ENCODE peak calls at places on chromosomes 13 and 19, in eight cellular contexts. F, P, J, U, M, O, E and A are unnamed samples.

GRCh38 chr13:46686171-46686570 is 110.8 kb downstream of the ESD start:
- DNase-seq in O (no peak), J (no peak), P (no peak), M (no peak), F (no peak), E (no peak), U (no peak), A (no peak)

GRCh38 chr19:45470147-45471081 is 2.6 kb downstream of the FOSB start:
- DNase-seq in P (peak; percentile 61), U (peak; percentile 69), E (peak; percentile 43), M (peak; percentile 29), O (peak; percentile 67), F (no peak), J (peak; percentile 76), A (peak; percentile 33)

GRCh38 chr13:31385534-31385933 is 185.8 kb downstream of the B3GLCT start:
- DNase-seq in U (no peak), M (no peak), F (no peak), E (peak; percentile 37), J (no peak), P (no peak), O (no peak), A (no peak)

GRCh38 chr13:24241336-24241735 is 68.0 kb upstream of the C1QTNF9 start:
- DNase-seq in M (no peak), U (no peak), F (peak; percentile 10), O (no peak), E (no peak), J (no peak), P (no peak), A (no peak)

GRCh38 chr13:28685892-28686291 is 27.0 kb downstream of the POMP start:
- DNase-seq in O (no peak), M (no peak), J (no peak), P (no peak), U (no peak), F (no peak), E (no peak), A (no peak)

GRCh38 chr19:57248646-57249045 is 8.2 kb downstream of the ZNF805 start:
- DNase-seq in E (no peak), M (no peak), F (no peak), O (no peak), U (no peak), P (no peak), J (no peak), A (no peak)

GRCh38 chr13:51942189-51942588 is 69.1 kb downstream of the ATP7B start:
- DNase-seq in P (no peak), F (no peak), J (no peak), E (peak; percentile 93), M (peak; percentile 23), O (no peak), U (no peak), A (no peak)

GRCh38 chr19:51651216-51651846 is 4.7 kb upstream of the SIGLEC14 start:
- DNase-seq in F (no peak), M (no peak), E (no peak), U (no peak), P (peak; percentile 35), O (no peak), J (no peak), A (no peak)

GRCh38 chr19:14393303-14393702 is 12.1 kb downstream of the ADGRE5 start:
- DNase-seq in M (no peak), F (peak; percentile 44), J (no peak), P (no peak), U (no peak), O (no peak), E (no peak), A (no peak)

GRCh38 chr13:35512271-35512920 is 35.9 kb upstream of the MAB21L1 start:
- DNase-seq in P (peak; percentile 97), O (peak; percentile 90), J (no peak), U (no peak), F (no peak), E (no peak), M (no peak), A (no peak)

GRCh38 chr19:56567274-56568120 is at the start of gene ZNF470:
- DNase-seq in F (peak; percentile 97), J (peak; percentile 98), E (peak; percentile 97), P (peak; percentile 96), U (peak; percentile 97), M (peak; percentile 92), O (peak; percentile 87), A (peak; percentile 96)

GRCh38 chr13:52782486-52783448 is 43.1 kb upstream of the CNMD start:
- DNase-seq in E (no peak), F (no peak), M (no peak), O (no peak), J (no peak), P (no peak), U (no peak), A (no peak)

GRCh38 chr19:19748249-19748938 is 15.5 kb upstream of the ZNF14 start:
- DNase-seq in O (no peak), E (no peak), P (no peak), M (no peak), F (no peak), U (no peak), J (peak; percentile 42), A (no peak)

GRCh38 chr19:7618771-7619510 is 10.4 kb downstream of the XAB2 start:
- DNase-seq in J (peak; percentile 92), E (peak; percentile 78), U (peak; percentile 96), O (no peak), M (no peak), P (no peak), F (no peak), A (peak; percentile 98)

GRCh38 chr19:53621885-53622710 is 9.7 kb upstream of the DPRX start:
- DNase-seq in M (no peak), P (peak; percentile 4), O (no peak), E (no peak), F (no peak), U (no peak), J (no peak), A (no peak)

GRCh38 chr13:41111454-41111853 is 21.1 kb downstream of the KBTBD6 start:
- DNase-seq in P (peak; percentile 61), O (peak; percentile 52), F (no peak), M (no peak), E (no peak), J (no peak), U (no peak), A (no peak)

GRCh38 chr19:55056827-55057226 is 6.1 kb downstream of the RDH13 start:
- DNase-seq in F (no peak), U (no peak), E (no peak), M (no peak), P (no peak), O (no peak), J (no peak), A (no peak)

GRCh38 chr13:42820450-42820849 is 39.1 kb downstream of the FAM216B start:
- DNase-seq in M (no peak), J (no peak), F (no peak), O (no peak), E (no peak), P (peak; percentile 57), U (no peak), A (no peak)

GRCh38 chr13:34767778-34768177 is 174.3 kb upstream of the NBEA start:
- DNase-seq in M (no peak), U (no peak), E (no peak), F (no peak), J (no peak), P (no peak), O (no peak), A (no peak)

GRCh38 chr19:48362716-48363499 is 832 bp downstream of the TMEM143 start:
- DNase-seq in F (peak; percentile 98), J (peak; percentile 98), O (peak; percentile 91), P (peak; percentile 98), M (peak; percentile 89), U (peak; percentile 98), E (peak; percentile 95), A (peak; percentile 98)

GRCh38 chr13:27933580-27934328 is 14.0 kb downstream of the PDX1 start:
- DNase-seq in E (no peak), M (no peak), U (no peak), O (no peak), J (no peak), F (no peak), P (no peak), A (no peak)

GRCh38 chr19:29771708-29772415 is 39.9 kb upstream of the CCNE1 start:
- DNase-seq in P (peak; percentile 62), F (peak; percentile 81), O (peak; percentile 37), M (peak; percentile 31), J (peak; percentile 50), U (no peak), E (peak; percentile 33), A (peak; percentile 54)

GRCh38 chr13:30373727-30374126 is 48.6 kb upstream of the UBE2L5 start:
- DNase-seq in J (no peak), M (peak; percentile 52), O (no peak), P (no peak), E (no peak), U (no peak), F (no peak), A (no peak)

GRCh38 chr19:39247701-39248664 is 673 bp downstream of the IFNL4 start:
- DNase-seq in E (no peak), U (peak; percentile 64), J (peak; percentile 76), O (no peak), P (peak; percentile 24), F (peak; percentile 67), M (no peak), A (no peak)

GRCh38 chr19:38412961-38413360 is 10.1 kb downstream of the FAM98C start:
- DNase-seq in E (no peak), M (no peak), J (no peak), U (no peak), F (no peak), O (no peak), P (no peak), A (no peak)

GRCh38 chr19:1760020-1760419 is 6.7 kb downstream of the ONECUT3 start:
- DNase-seq in J (no peak), U (no peak), P (no peak), O (no peak), M (no peak), E (no peak), F (peak; percentile 59), A (no peak)
- H3K27me3 ChIP-seq in J (peaks cover 100% of the 10 kb centered on the region), U (peaks cover 98% of the 10 kb centered on the region), P (peaks cover 100% of the 10 kb centered on the region), O (peaks cover 95% of the 10 kb centered on the region), M (peaks cover 31% of the 10 kb centered on the region), E (peaks cover 89% of the 10 kb centered on the region), F (peaks cover 100% of the 10 kb centered on the region), A (peaks cover 33% of the 10 kb centered on the region)

GRCh38 chr13:26425439-26426358 is 131.8 kb upstream of the WASF3 start:
- DNase-seq in F (no peak), O (peak; percentile 88), M (no peak), E (no peak), P (no peak), J (no peak), U (no peak), A (peak; percentile 93)
- H3K27ac ChIP-seq in F (no peak overlapping the region), O (peak overlapping the region; percentile 90), M (no peak overlapping the region), E (peak overlapping the region; percentile 8), P (no peak overlapping the region), J (peak overlapping the region; percentile 52), U (no peak overlapping the region), A (peak overlapping the region; percentile 78)

GRCh38 chr13:18995259-18995873 is 186.3 kb downstream of the TUBA3C start:
- DNase-seq in J (no peak), F (no peak), E (no peak), P (no peak), O (no peak), U (no peak), M (no peak), A (no peak)
- H3K9me3 ChIP-seq in J (peaks cover 51% of the 10 kb centered on the region), F (peaks cover 25% of the 10 kb centered on the region), E (no peaks in the 10 kb centered on the region), P (no peaks in the 10 kb centered on the region), O (peaks cover 64% of the 10 kb centered on the region), U (no peaks in the 10 kb centered on the region), M (no peaks in the 10 kb centered on the region), A (no peaks in the 10 kb centered on the region)

DNA sequence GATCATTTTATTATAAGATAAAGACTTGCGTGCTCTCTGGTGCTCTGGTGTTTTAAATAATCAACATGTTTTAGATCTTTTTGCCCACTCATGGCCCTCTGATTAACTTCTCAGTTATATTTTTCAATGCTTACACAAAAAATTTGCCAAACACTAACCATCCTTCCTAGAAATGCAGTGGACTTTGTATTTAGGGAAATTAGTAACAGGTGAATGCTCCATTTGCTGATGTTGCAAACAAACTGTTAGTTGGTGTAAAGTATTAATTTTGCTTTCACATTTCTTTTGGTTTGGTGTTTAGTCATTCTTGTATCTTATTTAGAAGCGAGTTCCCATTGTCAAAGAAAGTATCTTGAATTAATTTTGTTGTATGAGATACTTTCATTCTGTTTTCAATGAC is 2.7 kb downstream of the KL start:
- DNase-seq in M (no peak), U (no peak), O (no peak), P (no peak), J (no peak), E (no peak), F (no peak), A (no peak)
- H3K27me3 ChIP-seq in M (peaks cover 14% of the 10 kb centered on the region), U (peaks cover 26% of the 10 kb centered on the region), O (peaks cover 62% of the 10 kb centered on the region), P (peaks cover 95% of the 10 kb centered on the region), J (peaks cover 40% of the 10 kb centered on the region), E (peaks cover 16% of the 10 kb centered on the region), F (peaks cover 88% of the 10 kb centered on the region), A (no peaks in the 10 kb centered on the region)